ENCODE peak calls at places on chromosome 12, in seven cellular contexts. I, N, K, D, W, Q and J are unnamed samples.

GRCh38 chr12:75706786-75707605 is 195.6 kb upstream of the KRR1 start:
- DNase-seq in I (no peak), K (no peak), D (peak), N (no peak), Q (no peak), W (no peak), J (no peak)

GRCh38 chr12:28059220-28059619 is 86.7 kb upstream of the PTHLH start:
- DNase-seq in D (no peak), I (no peak), K (no peak), N (no peak), Q (no peak), W (no peak), J (no peak)

GRCh38 chr12:56104815-56105476 is 587 bp downstream of the PA2G4 start:
- DNase-seq in N (no peak), I (peak), W (peak), Q (no peak), K (no peak), D (peak), J (no peak)

GRCh38 chr12:97142737-97143450 is 235.8 kb downstream of the NEDD1 start:
- DNase-seq in Q (no peak), I (no peak), W (no peak), N (no peak), K (no peak), D (no peak), J (no peak)

GRCh38 chr12:18345021-18345735 is 83.9 kb downstream of the PIK3C2G start:
- DNase-seq in D (peak), Q (no peak), I (no peak), K (no peak), N (no peak), W (no peak), J (no peak)

GRCh38 chr12:96104566-96104965 is 69.2 kb upstream of the LTA4H start:
- DNase-seq in D (no peak), W (no peak), N (no peak), Q (no peak), I (no peak), K (no peak), J (no peak)

GRCh38 chr12:28137414-28137813 is 52.8 kb upstream of the CCDC91 start:
- DNase-seq in W (no peak), N (no peak), Q (no peak), D (no peak), K (no peak), I (no peak), J (no peak)

GRCh38 chr12:108747563-108747962 is 16.2 kb upstream of the CORO1C start:
- DNase-seq in Q (no peak), I (no peak), W (no peak), D (no peak), K (no peak), N (no peak), J (no peak)

GRCh38 chr12:43113616-43114015 is 438.4 kb downstream of the ADAMTS20 start:
- DNase-seq in K (no peak), Q (no peak), N (no peak), I (no peak), W (no peak), D (no peak), J (no peak)

GRCh38 chr12:5556033-5556614 is 124.2 kb downstream of the NTF3 start:
- DNase-seq in N (no peak), K (no peak), D (no peak), W (peak), Q (no peak), I (peak), J (no peak)
- TF ChIP-seq CTCF in N (peak), K (no peak), D (peak), W (peak), Q (peak), I (peak), J (no peak)

GRCh38 chr12:89504560-89505346 is 19.8 kb downstream of the GALNT4 start:
- DNase-seq in N (no peak), D (peak), Q (no peak), K (no peak), W (no peak), I (no peak), J (no peak)
- TF ChIP-seq CTCF in N (no peak), D (peak), Q (no peak), K (no peak), W (peak), I (no peak), J (no peak)

GRCh38 chr12:16103851-16104250 is 173.6 kb downstream of the SLC15A5 start:
- DNase-seq in D (no peak), N (no peak), W (no peak), I (no peak), Q (no peak), K (no peak), J (no peak)

GRCh38 chr12:16095531-16096110 is 181.9 kb downstream of the SLC15A5 start:
- DNase-seq in K (no peak), Q (no peak), N (no peak), D (no peak), I (no peak), W (no peak), J (no peak)

GRCh38 chr12:16096273-16096849 is 181.1 kb downstream of the SLC15A5 start:
- DNase-seq in Q (no peak), K (no peak), D (no peak), W (no peak), N (no peak), I (no peak), J (no peak)

GRCh38 chr12:16094437-16094836 is 183.0 kb downstream of the SLC15A5 start:
- DNase-seq in N (no peak), K (no peak), W (no peak), I (no peak), D (no peak), Q (no peak), J (no peak)

GRCh38 chr12:16100206-16100605 is 177.3 kb downstream of the SLC15A5 start:
- DNase-seq in Q (no peak), K (no peak), I (no peak), D (no peak), N (no peak), W (no peak), J (no peak)
- TF ChIP-seq CTCF in Q (no peak), K (no peak), I (no peak), D (no peak), N (no peak), W (no peak), J (no peak)

DNA sequence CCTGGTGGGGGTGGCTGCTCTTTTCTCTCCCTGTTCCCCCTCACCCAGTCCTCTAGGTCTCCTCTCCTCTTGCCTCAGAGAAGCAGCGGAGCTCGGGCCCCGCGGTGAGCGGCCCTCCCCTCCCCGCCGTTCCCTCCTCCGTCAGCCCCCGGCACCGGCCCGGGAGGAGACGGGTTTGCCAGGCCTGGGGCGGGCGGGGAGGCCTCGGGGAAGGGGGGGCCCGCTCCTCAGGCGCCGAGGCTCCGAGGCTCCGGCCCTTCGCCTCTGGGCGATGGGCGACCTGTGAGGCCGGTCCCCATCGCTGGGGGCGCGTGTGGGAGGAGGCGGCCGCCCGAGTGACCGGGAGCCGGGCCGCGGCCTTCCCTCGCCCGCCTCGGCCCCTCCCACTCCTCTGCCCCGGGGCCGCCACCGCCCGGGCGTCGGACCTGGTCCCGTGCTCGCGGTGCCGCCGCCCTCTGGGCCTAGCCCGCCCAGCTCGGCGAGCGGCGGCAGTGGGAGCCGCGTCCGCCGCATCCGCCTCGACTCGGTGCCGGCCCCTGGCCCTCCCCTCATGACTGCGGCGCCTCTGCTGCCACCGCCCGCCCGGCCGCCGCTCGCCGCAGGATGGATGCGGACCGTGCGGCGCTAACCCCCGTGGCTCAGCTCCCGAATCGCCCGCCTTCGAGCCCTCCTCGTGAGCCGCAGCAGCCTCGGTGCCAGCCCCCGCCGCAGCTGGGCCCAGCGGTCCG is 458 bp downstream of the WNK1 start:
- DNase-seq in W (peak), N (peak), D (peak), I (peak), K (peak), Q (peak), J (peak)
- TF ChIP-seq CTCF in W (peak), N (peak), D (no peak), I (no peak), K (peak), Q (peak), J (no peak)

GRCh38 chr12:124407074-124407473 is 112.2 kb downstream of the RFLNA start:
- DNase-seq in I (peak), Q (no peak), N (no peak), D (no peak), W (no peak), K (no peak), J (no peak)
- TF ChIP-seq CTCF in I (no peak), Q (no peak), N (no peak), D (no peak), W (peak), K (peak), J (no peak)

DNA sequence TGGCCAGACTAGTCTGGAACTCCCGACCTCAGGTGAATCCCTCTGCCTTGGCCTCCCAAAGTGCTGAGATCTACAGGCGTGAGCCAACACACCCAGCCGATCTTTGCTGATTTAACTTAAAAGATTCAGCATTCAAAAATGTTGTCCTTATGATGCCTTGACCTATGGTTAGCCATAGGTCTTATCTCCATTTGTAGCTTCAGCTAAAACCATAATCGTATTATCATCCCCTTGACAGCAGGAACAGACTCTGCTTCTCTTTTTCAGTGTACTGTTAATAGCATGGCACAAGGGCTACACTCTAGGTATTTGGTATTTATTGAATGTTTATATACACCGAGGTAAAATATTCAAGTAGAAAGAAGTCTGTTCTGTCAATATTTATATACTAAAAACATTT is 15.3 kb downstream of the CCDC62 start:
- DNase-seq in W (no peak), Q (no peak), N (peak), I (no peak), D (no peak), K (no peak), J (no peak)
- TF ChIP-seq CTCF in W (no peak), Q (no peak), N (no peak), I (no peak), D (no peak), K (no peak), J (no peak)

DNA sequence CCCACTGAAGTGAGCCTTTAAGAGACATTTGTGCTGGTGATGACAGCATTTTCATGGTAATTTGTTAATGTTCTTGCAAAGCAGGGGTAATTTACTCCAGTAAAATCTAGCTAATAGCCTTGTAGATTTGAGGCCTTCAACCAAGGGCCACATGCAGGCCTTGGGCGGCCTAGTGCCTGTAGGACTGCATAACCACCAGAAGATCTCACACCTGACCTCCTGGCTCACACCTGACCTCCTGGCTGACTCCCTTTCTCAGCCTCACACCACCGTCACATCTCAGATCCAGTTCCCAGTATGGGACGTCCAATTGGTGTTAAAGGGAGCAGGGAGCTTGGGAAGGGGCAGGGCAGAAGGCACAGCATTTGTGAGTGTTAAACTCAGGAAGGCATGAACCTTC is 26.9 kb downstream of the C12orf42 start:
- DNase-seq in D (no peak), Q (no peak), K (no peak), W (no peak), I (peak), N (no peak), J (no peak)
- TF ChIP-seq CTCF in D (no peak), Q (no peak), K (no peak), W (no peak), I (no peak), N (no peak), J (no peak)